ENCODE peak calls at places on chromosomes 6 and 20, in ten cellular contexts. Y, R, M, Z, C, K, X, S, V and F are unnamed samples.

GRCh38 chr6:117346142-117346930 is 79.4 kb downstream of the ROS1 start:
- DNase-seq in V (peak; percentile 6), R (no peak), X (peak; percentile 28), Y (peak; percentile 28), M (no peak), K (no peak), S (no peak), C (peak; percentile 4), Z (peak; percentile 27), F (peak; percentile 77)

GRCh38 chr20:41956316-41957050 is 338.3 kb upstream of the CHD6 start:
- DNase-seq in R (no peak), S (no peak), V (no peak), Z (peak; percentile 49), M (no peak), C (peak; percentile 3), K (no peak), Y (no peak), X (peak; percentile 22), F (peak; percentile 27)

GRCh38 chr6:43070028-43070632 is 6.0 kb upstream of the PTK7 start:
- DNase-seq in R (no peak), Z (peak; percentile 77), S (no peak), C (peak; percentile 40), X (peak; percentile 78), M (peak; percentile 44), K (no peak), Y (peak; percentile 76), V (peak; percentile 52), F (peak; percentile 54)

GRCh38 chr6:150966786-150967185 is 101.3 kb downstream of the MTHFD1L start:
- DNase-seq in K (no peak), Z (no peak), Y (no peak), M (no peak), V (no peak), X (no peak), R (no peak), C (no peak), S (no peak), F (no peak)

GRCh38 chr6:52551483-52552277 is 25.2 kb downstream of the TRAM2 start:
- DNase-seq in K (no peak), X (peak; percentile 64), Y (peak; percentile 91), V (peak; percentile 75), M (no peak), S (no peak), C (peak; percentile 90), Z (no peak), R (peak; percentile 88), F (peak; percentile 98)

GRCh38 chr20:17928211-17928611 is 40.4 kb downstream of the SNX5 start:
- DNase-seq in X (no peak), Z (no peak), M (no peak), Y (no peak), R (no peak), V (no peak), K (no peak), C (no peak), S (no peak), F (no peak)

GRCh38 chr6:150897400-150897943 is 32.0 kb downstream of the MTHFD1L start:
- DNase-seq in Z (no peak), Y (no peak), X (no peak), C (no peak), S (no peak), R (no peak), M (no peak), K (no peak), V (no peak), F (no peak)

GRCh38 chr6:42093582-42094329 is 43.4 kb downstream of the TAF8 start:
- DNase-seq in C (peak; percentile 30), R (no peak), Y (no peak), S (no peak), K (no peak), M (no peak), V (no peak), X (no peak), Z (peak; percentile 25), F (no peak)

GRCh38 chr20:40333591-40333990 is 355.4 kb downstream of the MAFB start:
- DNase-seq in R (no peak), C (no peak), S (no peak), X (no peak), K (no peak), V (no peak), Z (no peak), Y (no peak), M (no peak), F (no peak)

GRCh38 chr6:12017876-12018401 is 5.8 kb downstream of the HIVEP1 start:
- DNase-seq in K (no peak), Y (no peak), R (no peak), M (no peak), Z (no peak), S (no peak), X (no peak), C (no peak), V (no peak), F (no peak)

GRCh38 chr6:22147983-22148797 is 148.6 kb downstream of the PRL start:
- DNase-seq in S (no peak), Z (no peak), K (no peak), R (peak; percentile 91), M (peak; percentile 38), C (peak; percentile 29), V (peak; percentile 47), Y (peak; percentile 92), X (peak; percentile 60), F (peak; percentile 74)

GRCh38 chr6:154127638-154128037 is 88.6 kb downstream of the OPRM1 start:
- DNase-seq in R (no peak), M (no peak), C (no peak), X (no peak), Y (no peak), V (no peak), Z (no peak), K (no peak), S (no peak), F (no peak)

GRCh38 chr20:688809-689208 is 13.2 kb upstream of the SCRT2 start:
- DNase-seq in S (no peak), C (peak; percentile 41), M (no peak), Y (peak; percentile 2), X (no peak), V (no peak), R (no peak), K (no peak), Z (no peak), F (no peak)

GRCh38 chr6:100988391-100988999 is 107.4 kb upstream of the ASCC3 start:
- DNase-seq in V (no peak), X (no peak), K (no peak), Y (no peak), S (no peak), Z (no peak), R (no peak), C (no peak), M (no peak), F (no peak)

GRCh38 chr6:126182650-126183311 is 157.1 kb upstream of the CENPW start:
- DNase-seq in C (peak; percentile 26), V (peak; percentile 12), M (no peak), K (no peak), Y (no peak), Z (no peak), R (no peak), S (no peak), X (peak; percentile 56), F (no peak)

GRCh38 chr20:13777171-13777601 is 7.5 kb downstream of the ESF1 start:
- DNase-seq in K (no peak), Z (no peak), S (no peak), Y (peak; percentile 59), C (no peak), M (no peak), V (no peak), R (no peak), X (peak; percentile 34), F (no peak)

GRCh38 chr6:158879180-158879579 is 60.0 kb upstream of the EZR start:
- DNase-seq in X (peak; percentile 75), K (peak; percentile 62), V (no peak), Y (no peak), R (peak; percentile 98), M (no peak), C (peak; percentile 93), Z (no peak), S (no peak), F (no peak)

GRCh38 chr6:136607932-136608772 is 57.9 kb upstream of the MAP7 start:
- DNase-seq in X (peak; percentile 70), S (peak; percentile 81), R (no peak), K (peak; percentile 90), C (peak; percentile 61), Y (peak; percentile 80), M (no peak), V (peak; percentile 35), Z (peak; percentile 75), F (peak; percentile 13)

GRCh38 chr20:38131588-38132121 is 33.4 kb downstream of the TGM2 start:
- DNase-seq in X (peak; percentile 59), K (no peak), S (no peak), Y (no peak), C (peak; percentile 52), R (no peak), M (no peak), Z (peak; percentile 24), V (no peak), F (no peak)